ENCODE peak calls at places on chromosomes 3 and 15, in seven cellular contexts. V is A549, E is heart right ventricle, R is activated B cell treated with CpG ODN at 0.5 μM for 24 hours, Y is omental fat pad, T is WERI-Rb-1, O is coronary artery. M is an unnamed sample.
A peak's percentile ranks its signal among the peaks of the same experiment; 100 is the strongest.

GRCh38 chr15:66948294-66948693 is 117.1 kb upstream of the SMAD3 start:
- DNase-seq in V (no peak), E (no peak), R (no peak), Y (no peak), T (no peak), O (peak; percentile 40), M (no peak)

GRCh38 chr15:34984884-34985630 is 3.0 kb downstream of the ZNF770 start:
- DNase-seq in V (no peak), E (no peak), R (no peak), Y (no peak), T (no peak), O (no peak), M (no peak)

GRCh38 chr15:40048155-40048792 is 9.3 kb upstream of the SRP14 start:
- DNase-seq in V (no peak), E (no peak), R (no peak), Y (no peak), T (no peak), O (peak; percentile 73), M (no peak)

GRCh38 chr15:83565133-83565532 is 88.8 kb upstream of the ADAMTSL3 start:
- DNase-seq in V (no peak), E (no peak), R (no peak), Y (no peak), T (no peak), O (no peak), M (no peak)

GRCh38 chr15:57610130-57610529 is 18.4 kb downstream of the MYZAP start:
- DNase-seq in V (peak; percentile 70), E (peak; percentile 76), R (no peak), Y (no peak), T (no peak), O (peak; percentile 59), M (no peak)

GRCh38 chr15:90286678-90287077 is 21.2 kb downstream of the NGRN start:
- DNase-seq in V (peak; percentile 55), E (no peak), R (no peak), Y (no peak), T (peak; percentile 28), O (no peak), M (no peak)

GRCh38 chr3:72189344-72189743 is 404.4 kb upstream of the PROK2 start:
- DNase-seq in V (no peak), E (no peak), R (no peak), Y (no peak), T (peak; percentile 54), O (no peak), M (no peak)

GRCh38 chr15:73872370-73872769 is 994 bp upstream of the TBC1D21 start:
- DNase-seq in V (no peak), E (no peak), R (no peak), Y (no peak), T (no peak), O (peak; percentile 29), M (no peak)

GRCh38 chr3:128867200-128868125 is 12.0 kb upstream of the ACAD9 start:
- DNase-seq in V (no peak), E (no peak), R (no peak), Y (no peak), T (no peak), O (no peak), M (no peak)

GRCh38 chr3:154552338-154552737 is 122.3 kb upstream of the GPR149 start:
- DNase-seq in V (no peak), E (no peak), R (no peak), Y (no peak), T (no peak), O (no peak), M (no peak)
- TF ChIP-seq CTCF in V (no peak), E (no peak), R (no peak), Y (no peak), T (peak; percentile 48), O (no peak), M (peak; percentile 14)

GRCh38 chr3:42501681-42502428 is 588 bp upstream of the VIPR1 start:
- DNase-seq in V (no peak), E (peak; percentile 32), R (peak; percentile 61), Y (no peak), T (peak; percentile 77), O (peak; percentile 80), M (peak; percentile 38)
- TF ChIP-seq CTCF in V (peak; percentile 14), E (peak; percentile 80), R (no peak), Y (no peak), T (peak; percentile 93), O (peak; percentile 54), M (peak; percentile 56)

GRCh38 chr3:108818404-108818803 is 4.2 kb upstream of the TRAT1 start:
- DNase-seq in V (no peak), E (no peak), R (no peak), Y (no peak), T (peak; percentile 77), O (no peak), M (no peak)
- TF ChIP-seq CTCF in V (peak; percentile 16), E (no peak), R (no peak), Y (no peak), T (peak; percentile 88), O (no peak), M (peak; percentile 37)

GRCh38 chr3:181694805-181695660 is 16.7 kb upstream of the SOX2 start:
- DNase-seq in V (no peak), E (peak; percentile 27), R (no peak), Y (no peak), T (no peak), O (no peak), M (no peak)
- TF ChIP-seq CTCF in V (no peak), E (peak; percentile 36), R (no peak), Y (no peak), T (no peak), O (no peak), M (peak; percentile 18)

M was measured in progenitor cell of endocrine pancreas.